ENCODE peak calls at places on chromosomes 4 and X, in nine cellular contexts. B is esophagus muscularis mucosa, V is IMR-90, H is NB4, Y is uterus, A is HCT116, S is HepG2, Z is body of pancreas, N is breast epithelium. Q is an unnamed sample.

GRCh38 chr4:122889726-122890125 is 32.7 kb downstream of the NUDT6 start:
- DNase-seq in N (no peak), S (no peak), B (no peak), V (no peak), Z (no peak), Y (no peak), A (no peak), H (no peak), Q (no peak)

GRCh38 chrX:118644378-118644777 is 83.0 kb upstream of the IL13RA1 start:
- DNase-seq in B (no peak), N (no peak), H (peak; percentile 55), A (peak; percentile 40), Y (no peak), V (peak; percentile 68), Z (no peak), S (peak; percentile 54), Q (no peak)

GRCh38 chr4:138233313-138233712 is 8.8 kb downstream of the SLC7A11 start:
- DNase-seq in V (no peak), B (no peak), A (no peak), Y (no peak), S (no peak), Z (no peak), H (no peak), N (no peak), Q (no peak)

GRCh38 chr4:177487977-177488376 is 45.7 kb upstream of the AGA start:
- DNase-seq in Z (no peak), V (peak; percentile 12), Y (no peak), N (no peak), S (no peak), A (no peak), B (no peak), H (no peak), Q (no peak)

GRCh38 chr4:30600246-30600645 is 119.9 kb upstream of the PCDH7 start:
- DNase-seq in N (no peak), A (no peak), V (no peak), B (no peak), H (peak; percentile 70), Y (no peak), Z (no peak), S (no peak), Q (no peak)

GRCh38 chr4:161183729-161184128 is 980.1 kb downstream of the FSTL5 start:
- DNase-seq in H (no peak), V (no peak), Y (no peak), N (no peak), B (no peak), S (no peak), Z (no peak), A (no peak), Q (no peak)

GRCh38 chr4:139913398-139913990 is 240.5 kb downstream of the MAML3 start:
- DNase-seq in H (no peak), Y (no peak), S (peak; percentile 44), A (no peak), B (no peak), V (peak; percentile 51), N (no peak), Z (peak; percentile 27), Q (no peak)

GRCh38 chrX:68196939-68197791 is 236.1 kb downstream of the OPHN1 start:
- DNase-seq in A (peak; percentile 37), Z (peak; percentile 36), N (peak; percentile 18), H (peak; percentile 45), V (peak; percentile 57), S (peak; percentile 31), Y (peak; percentile 26), B (no peak), Q (peak; percentile 59)

GRCh38 chrX:49250578-49250977 is 13.9 kb downstream of the FOXP3 start:
- DNase-seq in S (no peak), B (no peak), N (no peak), V (no peak), Y (no peak), H (no peak), A (no peak), Z (no peak), Q (no peak)

GRCh38 chr4:167222098-167222497 is 12.2 kb downstream of the SPOCK3 start:
- DNase-seq in Y (no peak), B (no peak), N (no peak), A (no peak), V (no peak), Z (no peak), H (peak; percentile 35), S (no peak), Q (no peak)

GRCh38 chrX:130339408-130340222 is at the start of gene SLC25A14:
- DNase-seq in N (peak; percentile 46), A (peak; percentile 51), H (peak; percentile 81), Z (peak; percentile 72), V (peak; percentile 66), S (peak; percentile 76), Y (peak; percentile 72), B (peak; percentile 91), Q (peak; percentile 80)

GRCh38 chrX:110389570-110389969 is 30.9 kb downstream of the RTL9 start:
- DNase-seq in Z (no peak), B (no peak), A (no peak), H (no peak), S (no peak), Y (no peak), N (no peak), V (no peak), Q (no peak)

GRCh38 chr4:38308728-38309315 is 348.6 kb downstream of the PTTG2 start:
- DNase-seq in Z (no peak), H (no peak), V (peak; percentile 57), A (no peak), B (no peak), S (no peak), N (no peak), Y (no peak), Q (no peak)

GRCh38 chr4:158768577-158769174 is at the start of gene FNIP2:
- DNase-seq in A (peak; percentile 21), B (peak; percentile 93), N (peak; percentile 50), S (peak; percentile 56), Y (peak; percentile 77), V (peak; percentile 72), Z (peak; percentile 84), H (peak; percentile 63), Q (peak; percentile 93)
- TF ChIP-seq POLR2A in A (peak; percentile 69), B (no peak), N (no peak), S (peak; percentile 91), Y (peak; percentile 82), V (peak; percentile 80), Z (peak; percentile 74), H (no peak), Q (peak; percentile 21)

GRCh38 chrX:18833071-18833731 is 125.8 kb downstream of the PPEF1 start:
- DNase-seq in H (no peak), A (no peak), B (no peak), S (no peak), Z (peak; percentile 19), V (peak; percentile 16), Y (peak; percentile 34), N (no peak), Q (no peak)
- TF ChIP-seq POLR2A in H (no peak), A (no peak), B (no peak), S (no peak), Z (no peak), V (no peak), Y (no peak), N (no peak), Q (no peak)

GRCh38 chrX:153688534-153688899 is 791 bp downstream of the SLC6A8 start:
- DNase-seq in S (no peak), A (no peak), N (no peak), B (no peak), V (no peak), H (no peak), Z (no peak), Y (no peak), Q (peak; percentile 64)

GRCh38 chrX:153690466-153690865 is 2.7 kb downstream of the SLC6A8 start:
- DNase-seq in Z (no peak), S (no peak), N (no peak), A (no peak), B (no peak), Y (no peak), H (no peak), V (no peak), Q (no peak)

GRCh38 chrX:153688071-153688470 is 345 bp downstream of the SLC6A8 start:
- DNase-seq in A (no peak), Z (no peak), V (no peak), B (no peak), S (no peak), N (no peak), Y (no peak), H (no peak), Q (peak; percentile 48)

GRCh38 chrX:153689654-153690465 is 2.1 kb downstream of the SLC6A8 start:
- DNase-seq in V (peak; percentile 23), Y (no peak), Z (no peak), N (no peak), S (no peak), H (no peak), B (no peak), A (no peak), Q (peak; percentile 84)

GRCh38 chrX:153688900-153689590 is 1.3 kb downstream of the SLC6A8 start:
- DNase-seq in Y (no peak), V (peak; percentile 6), A (no peak), H (no peak), N (peak; percentile 50), Z (peak; percentile 65), S (no peak), B (no peak), Q (peak; percentile 64)
- TF ChIP-seq POLR2A in Y (no peak), V (no peak), A (no peak), H (no peak), N (no peak), Z (no peak), S (no peak), B (no peak), Q (no peak)

GRCh38 chr4:158722917-158723793 is at the start of gene PPID:
- DNase-seq in N (peak; percentile 54), Z (peak; percentile 78), Y (peak; percentile 73), S (peak; percentile 77), B (peak; percentile 95), A (peak; percentile 78), V (peak; percentile 70), H (peak; percentile 89), Q (peak; percentile 91)
- TF ChIP-seq POLR2A in N (peak; percentile 62), Z (peak; percentile 57), Y (peak; percentile 43), S (peak; percentile 84), B (peak; percentile 36), A (peak; percentile 45), V (peak; percentile 89), H (peak; percentile 55), Q (peak; percentile 91)

GRCh38 chrX:47862680-47863079 is 26.0 kb downstream of the ZNF81 start:
- DNase-seq in S (no peak), V (no peak), H (no peak), A (no peak), B (no peak), Z (no peak), N (no peak), Y (no peak), Q (no peak)

GRCh38 chrX:47863187-47863586 is 26.5 kb downstream of the ZNF81 start:
- DNase-seq in V (no peak), S (no peak), B (no peak), A (no peak), Y (no peak), H (no peak), N (no peak), Z (peak; percentile 57), Q (no peak)

GRCh38 chrX:47859686-47860085 is 23.0 kb downstream of the ZNF81 start:
- DNase-seq in B (no peak), S (no peak), A (no peak), Y (no peak), N (no peak), H (no peak), Z (no peak), V (no peak), Q (no peak)

DNA sequence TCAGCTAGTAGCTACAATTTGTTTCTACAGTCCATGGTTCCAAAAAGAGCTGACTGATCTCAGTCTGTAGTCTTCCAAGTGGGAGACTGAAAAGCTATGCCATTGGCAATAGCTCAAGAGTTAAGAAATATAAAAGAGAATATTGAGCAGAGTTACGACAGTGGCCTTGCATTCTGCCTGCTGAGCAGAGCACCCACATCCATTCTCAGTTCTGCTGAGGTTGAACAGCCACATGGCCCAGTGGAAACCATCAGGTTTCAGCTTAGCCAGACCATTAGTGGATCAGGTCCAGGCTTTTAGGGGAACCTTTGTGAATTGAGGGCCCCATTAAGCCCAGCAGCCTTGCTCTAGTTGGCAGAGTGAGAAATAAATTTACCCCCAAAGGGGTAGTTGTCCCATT is 28.1 kb downstream of the ZNF81 start:
- DNase-seq in V (no peak), Y (no peak), N (no peak), S (no peak), Z (no peak), H (no peak), A (no peak), B (no peak), Q (no peak)
- TF ChIP-seq POLR2A in V (no peak), Y (no peak), N (no peak), S (no peak), Z (no peak), H (no peak), A (no peak), B (no peak), Q (no peak)